ENCODE peak calls at places on chromosomes 16 and 17, in four cellular contexts. One of them, this sample, is unnamed.

GRCh38 chr16:80518436-80518835 is 22.4 kb upstream of the DYNLRB2 start:
- DNase-seq in WTC11: no peak
- DNase-seq in nephron progenitor cell: no peak
- DNase-seq in BJ: no peak
- DNase-seq in this sample: no peak

GRCh38 chr17:50533185-50533584 is 650 bp downstream of the EPN3 start:
- DNase-seq in WTC11: no peak
- DNase-seq in nephron progenitor cell: no peak
- DNase-seq in BJ: no peak
- DNase-seq in this sample: no peak

GRCh38 chr17:81388612-81389367 is 6.5 kb upstream of the BAHCC1 start:
- DNase-seq in WTC11: peak
- DNase-seq in nephron progenitor cell: no peak
- DNase-seq in BJ: no peak
- DNase-seq in this sample: no peak

GRCh38 chr17:6549384-6550036 is 6.8 kb downstream of the PITPNM3 start:
- DNase-seq in WTC11: no peak
- DNase-seq in nephron progenitor cell: no peak
- DNase-seq in BJ: no peak
- DNase-seq in this sample: no peak

GRCh38 chr17:74840989-74841666 is 18.6 kb downstream of the GRIN2C start:
- DNase-seq in WTC11: no peak
- DNase-seq in nephron progenitor cell: no peak
- DNase-seq in BJ: no peak
- DNase-seq in this sample: no peak

GRCh38 chr17:2084766-2085647 is 30.1 kb downstream of the HIC1 start:
- DNase-seq in WTC11: no peak
- DNase-seq in nephron progenitor cell: no peak
- DNase-seq in BJ: peak
- DNase-seq in this sample: no peak

GRCh38 chr17:66567234-66568170 is 265.1 kb downstream of the PRKCA start:
- DNase-seq in WTC11: peak
- DNase-seq in nephron progenitor cell: peak
- DNase-seq in BJ: no peak
- DNase-seq in this sample: peak

GRCh38 chr17:2412561-2413021 is 11.7 kb upstream of the MNT start:
- DNase-seq in WTC11: peak
- DNase-seq in nephron progenitor cell: no peak
- DNase-seq in BJ: no peak
- DNase-seq in this sample: no peak

GRCh38 chr16:13110124-13110796 is 208.9 kb downstream of the SHISA9 start:
- DNase-seq in WTC11: peak
- DNase-seq in nephron progenitor cell: peak
- DNase-seq in BJ: peak
- DNase-seq in this sample: no peak

GRCh38 chr16:57815987-57816745 is 13.9 kb upstream of the KIFC3 start:
- DNase-seq in WTC11: peak
- DNase-seq in nephron progenitor cell: no peak
- DNase-seq in BJ: peak
- DNase-seq in this sample: peak

GRCh38 chr17:75683467-75684041 is 16.4 kb downstream of the SAP30BP start:
- DNase-seq in WTC11: no peak
- DNase-seq in nephron progenitor cell: no peak
- DNase-seq in BJ: no peak
- DNase-seq in this sample: no peak

GRCh38 chr17:58330997-58331814 is 2.6 kb upstream of the TSPOAP1 start:
- DNase-seq in WTC11: peak
- DNase-seq in nephron progenitor cell: no peak
- DNase-seq in BJ: no peak
- DNase-seq in this sample: no peak

GRCh38 chr16:89572042-89572441 is 3.5 kb upstream of the CPNE7 start:
- DNase-seq in WTC11: no peak
- DNase-seq in nephron progenitor cell: no peak
- DNase-seq in BJ: no peak
- DNase-seq in this sample: peak

GRCh38 chr17:3961564-3962047 is 2.6 kb downstream of the ATP2A3 start:
- DNase-seq in WTC11: no peak
- DNase-seq in nephron progenitor cell: no peak
- DNase-seq in BJ: no peak
- DNase-seq in this sample: no peak

GRCh38 chr16:66695935-66696668 is 441 bp downstream of the CMTM4 start:
- DNase-seq in WTC11: peak
- DNase-seq in nephron progenitor cell: peak
- DNase-seq in BJ: no peak
- DNase-seq in this sample: no peak

DNA sequence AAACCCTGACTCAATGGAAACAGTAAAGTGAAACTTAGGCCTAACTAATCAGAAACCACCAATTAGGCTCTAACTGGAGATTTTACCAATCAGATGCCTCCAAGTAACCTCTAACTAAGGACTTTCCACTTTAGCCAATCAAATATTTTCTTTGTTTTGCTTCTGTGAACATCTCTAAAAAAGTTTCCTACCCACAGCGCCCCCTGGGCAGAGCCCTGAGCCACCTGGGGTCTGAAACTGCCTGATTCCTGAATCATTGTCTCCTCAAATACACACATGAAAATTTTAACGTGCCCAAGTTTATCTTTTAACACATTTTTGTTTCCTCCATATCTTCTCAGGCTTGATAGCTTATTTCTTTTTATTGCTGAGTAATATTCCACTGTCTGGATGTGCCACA is 19.0 kb downstream of the ADAD2 start:
- DNase-seq in WTC11: no peak
- DNase-seq in nephron progenitor cell: no peak
- DNase-seq in BJ: no peak
- DNase-seq in this sample: no peak
- TF ChIP-seq CTCF in WTC11: no peak
- TF ChIP-seq CTCF in nephron progenitor cell: no peak
- TF ChIP-seq CTCF in BJ: no peak
- TF ChIP-seq CTCF in this sample: no peak

GRCh38 chr17:14294876-14295275 is 6.0 kb upstream of the HS3ST3B1 start:
- DNase-seq in WTC11: no peak
- DNase-seq in nephron progenitor cell: no peak
- DNase-seq in BJ: no peak
- DNase-seq in this sample: no peak
- TF ChIP-seq CTCF in WTC11: no peak
- TF ChIP-seq CTCF in nephron progenitor cell: no peak
- TF ChIP-seq CTCF in BJ: no peak
- TF ChIP-seq CTCF in this sample: no peak

GRCh38 chr16:8886593-8887437 is 4.7 kb downstream of the LITAFD start:
- DNase-seq in WTC11: no peak
- DNase-seq in nephron progenitor cell: no peak
- DNase-seq in BJ: no peak
- DNase-seq in this sample: no peak
- TF ChIP-seq CTCF in WTC11: no peak
- TF ChIP-seq CTCF in nephron progenitor cell: no peak
- TF ChIP-seq CTCF in BJ: no peak
- TF ChIP-seq CTCF in this sample: no peak

DNA sequence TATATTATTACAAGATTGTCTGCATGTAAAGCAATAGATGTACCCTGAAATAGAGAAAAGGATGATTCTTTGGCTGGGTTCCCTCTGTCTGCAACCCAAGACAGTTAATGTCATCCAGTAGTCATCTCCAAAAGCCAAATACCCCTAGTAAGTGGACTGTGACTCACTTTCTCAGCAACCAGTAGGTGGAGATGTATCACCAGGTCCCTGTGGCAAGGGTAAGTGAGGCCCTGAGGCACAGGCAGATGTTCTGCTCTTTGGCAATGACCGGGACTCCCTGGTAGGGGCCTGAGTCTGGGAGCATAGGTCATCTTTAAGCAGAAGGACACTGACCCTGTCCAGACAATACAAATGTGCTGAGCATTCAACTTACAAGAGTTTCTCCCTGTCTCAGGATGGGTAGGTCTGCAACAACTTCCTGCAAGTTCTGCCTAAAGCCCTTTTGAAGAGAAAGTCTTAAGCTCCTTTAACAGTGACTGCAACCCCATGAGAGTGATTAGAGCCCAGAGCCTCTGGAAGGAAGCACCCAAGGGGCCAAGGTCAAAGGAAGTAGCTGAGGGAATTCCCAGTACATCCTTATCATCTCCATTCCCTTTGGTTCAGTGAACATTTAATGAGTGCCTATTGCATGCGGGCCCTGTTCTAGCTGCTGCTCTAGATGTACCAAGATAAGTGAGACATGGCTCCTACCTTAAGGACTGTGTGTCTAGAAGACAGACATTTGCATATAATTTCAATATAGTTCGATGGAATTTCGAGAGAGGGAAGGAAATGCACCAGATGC is 31.9 kb downstream of the PMP22 start:
- DNase-seq in WTC11: peak
- DNase-seq in nephron progenitor cell: no peak
- DNase-seq in BJ: no peak
- DNase-seq in this sample: no peak
- TF ChIP-seq CTCF in WTC11: no peak
- TF ChIP-seq CTCF in nephron progenitor cell: no peak
- TF ChIP-seq CTCF in BJ: peak
- TF ChIP-seq CTCF in this sample: no peak

GRCh38 chr17:46193246-46193625 is at the start of gene KANSL1:
- DNase-seq in WTC11: peak
- DNase-seq in nephron progenitor cell: peak
- DNase-seq in BJ: no peak
- DNase-seq in this sample: peak
- TF ChIP-seq CTCF in WTC11: no peak
- TF ChIP-seq CTCF in nephron progenitor cell: no peak
- TF ChIP-seq CTCF in BJ: peak
- TF ChIP-seq CTCF in this sample: peak

DNA sequence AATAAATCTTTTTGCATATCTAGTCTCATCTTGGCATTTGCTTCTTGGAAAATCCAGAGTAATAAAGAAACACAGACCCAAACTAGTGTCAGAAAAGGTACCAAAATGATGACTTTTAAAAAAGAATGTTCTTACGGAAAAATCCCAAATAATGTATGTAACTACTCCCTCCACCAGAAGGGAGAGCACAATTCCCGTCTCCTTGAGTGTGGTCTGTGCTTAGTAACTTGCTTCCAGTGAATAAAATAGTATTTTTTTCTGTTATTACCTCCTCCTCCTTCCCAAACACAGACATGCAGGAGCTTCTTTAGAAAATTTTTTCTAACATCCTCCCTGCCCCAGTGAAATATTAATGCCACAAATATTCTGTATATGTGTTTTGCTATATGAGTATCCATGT is 358.1 kb downstream of the ZFHX3 start:
- DNase-seq in WTC11: no peak
- DNase-seq in nephron progenitor cell: no peak
- DNase-seq in BJ: no peak
- DNase-seq in this sample: no peak
- TF ChIP-seq CTCF in WTC11: no peak
- TF ChIP-seq CTCF in nephron progenitor cell: no peak
- TF ChIP-seq CTCF in BJ: no peak
- TF ChIP-seq CTCF in this sample: no peak

DNA sequence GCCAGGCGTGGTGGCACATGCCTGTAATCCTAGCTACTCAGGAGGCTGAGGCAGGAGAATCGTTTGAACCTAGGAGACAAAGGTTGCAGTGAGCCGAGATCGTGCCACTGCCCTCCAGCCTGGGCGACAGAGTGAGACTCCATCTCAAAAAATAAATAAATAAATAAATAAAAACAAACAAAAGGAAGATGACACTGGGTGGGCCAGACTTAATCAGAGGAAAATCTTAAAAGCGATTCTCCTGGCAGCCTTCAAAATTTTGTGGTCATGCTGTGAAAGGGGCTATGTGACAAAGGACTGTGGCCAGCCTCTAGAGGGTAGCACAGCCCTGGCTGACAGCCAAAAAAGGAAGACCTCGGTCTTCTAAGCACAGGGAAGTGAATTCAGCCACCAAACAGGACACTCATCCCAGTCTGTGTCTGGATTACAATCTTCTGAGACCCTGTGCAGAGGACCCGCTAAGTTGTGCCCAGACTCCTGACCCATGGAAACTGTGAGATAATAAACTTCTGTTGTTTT is 391.1 kb downstream of the CNTNAP4 start:
- DNase-seq in WTC11: peak
- DNase-seq in nephron progenitor cell: peak
- DNase-seq in BJ: no peak
- DNase-seq in this sample: no peak
- TF ChIP-seq CTCF in WTC11: no peak
- TF ChIP-seq CTCF in nephron progenitor cell: peak
- TF ChIP-seq CTCF in BJ: no peak
- TF ChIP-seq CTCF in this sample: no peak

This sample was measured in GM10248.